ENCODE peak calls at places on chromosomes 7 and 10, in four cellular contexts. S is HepG2, I is K562, O is GM12878. B is an unnamed sample.

GRCh38 chr10:131650169-131650705 is 250.6 kb upstream of the PPP2R2D start:
- DNase-seq in S (no peak), I (no peak), O (no peak), B (no peak)

GRCh38 chr7:41706228-41706930 is 3.5 kb upstream of the INHBA start:
- DNase-seq in S (no peak), I (no peak), O (no peak), B (no peak)

GRCh38 chr7:13279854-13280435 is 592.5 kb downstream of the ARL4A start:
- DNase-seq in S (peak), I (no peak), O (no peak), B (no peak)

GRCh38 chr7:134671670-134672069 is 25.0 kb downstream of the BPGM start:
- DNase-seq in S (no peak), I (no peak), O (no peak), B (no peak)

GRCh38 chr7:94335586-94335985 is 59.1 kb upstream of the COL1A2 start:
- DNase-seq in S (no peak), I (no peak), O (no peak), B (no peak)

GRCh38 chr10:3784510-3785250 is at the start of gene KLF6:
- DNase-seq in S (no peak), I (peak), O (no peak), B (no peak)

GRCh38 chr7:48154792-48155413 is 16.4 kb upstream of the ABCA13 start:
- DNase-seq in S (peak), I (peak), O (no peak), B (peak)

GRCh38 chr7:120171406-120171805 is 101.6 kb upstream of the KCND2 start:
- DNase-seq in S (no peak), I (no peak), O (no peak), B (no peak)

GRCh38 chr10:132942101-132942739 is at the start of gene CFAP46:
- DNase-seq in S (no peak), I (no peak), O (no peak), B (no peak)

GRCh38 chr7:102061981-102062390 is 224.7 kb upstream of the SH2B2 start:
- DNase-seq in S (no peak), I (no peak), O (peak), B (no peak)

GRCh38 chr10:129815898-129816665 is 148.0 kb downstream of the EBF3 start:
- DNase-seq in S (no peak), I (no peak), O (no peak), B (no peak)

GRCh38 chr7:80463272-80463920 is 48.5 kb downstream of the GNAT3 start:
- DNase-seq in S (no peak), I (no peak), O (no peak), B (no peak)

GRCh38 chr10:93083743-93084539 is 10.2 kb downstream of the CYP26A1 start:
- DNase-seq in S (no peak), I (no peak), O (no peak), B (no peak)

GRCh38 chr10:65110029-65110428 is 1588.8 kb downstream of the REEP3 start:
- DNase-seq in S (no peak), I (no peak), O (no peak), B (no peak)

GRCh38 chr7:100033526-100033925 is 16.0 kb upstream of the ZSCAN21 start:
- DNase-seq in S (no peak), I (no peak), O (no peak), B (no peak)

GRCh38 chr7:134513169-134513752 is 14.1 kb upstream of the AKR1B10 start:
- DNase-seq in S (peak), I (peak), O (peak), B (peak)

GRCh38 chr10:64115471-64115870 is 594.3 kb downstream of the REEP3 start:
- DNase-seq in S (no peak), I (no peak), O (no peak), B (no peak)

GRCh38 chr7:105638942-105639495 is 57.7 kb upstream of the EFCAB10 start:
- DNase-seq in S (no peak), I (no peak), O (no peak), B (no peak)

GRCh38 chr7:158043461-158044155 is 544.0 kb downstream of the PTPRN2 start:
- DNase-seq in S (no peak), I (no peak), O (no peak), B (no peak)

GRCh38 chr7:157238087-157238486 is 98.7 kb upstream of the DNAJB6 start:
- DNase-seq in S (no peak), I (peak), O (no peak), B (peak)

GRCh38 chr10:122374859-122375721 is 582 bp downstream of the PLEKHA1 start:
- DNase-seq in S (peak), I (peak), O (peak), B (peak)

GRCh38 chr10:122374246-122374858 is at the start of gene PLEKHA1:
- DNase-seq in S (peak), I (peak), O (peak), B (peak)

GRCh38 chr10:122375761-122376160 is 1.3 kb downstream of the PLEKHA1 start:
- DNase-seq in S (no peak), I (no peak), O (no peak), B (no peak)

GRCh38 chr10:122373108-122373507 is 1.4 kb upstream of the PLEKHA1 start:
- DNase-seq in S (peak), I (no peak), O (no peak), B (no peak)

GRCh38 chr10:122373713-122374112 is 795 bp upstream of the PLEKHA1 start:
- DNase-seq in S (peak), I (no peak), O (no peak), B (no peak)
- TF ChIP-seq FOXM1 in S (no peak), I (no peak), O (no peak), B (no peak)

GRCh38 chr7:2958416-2959342 is 85.0 kb downstream of the CARD11 start:
- DNase-seq in S (no peak), I (no peak), O (no peak), B (no peak)
- TF ChIP-seq TARDBP in S (no peak), I (no peak), O (no peak), B (no peak)

DNA sequence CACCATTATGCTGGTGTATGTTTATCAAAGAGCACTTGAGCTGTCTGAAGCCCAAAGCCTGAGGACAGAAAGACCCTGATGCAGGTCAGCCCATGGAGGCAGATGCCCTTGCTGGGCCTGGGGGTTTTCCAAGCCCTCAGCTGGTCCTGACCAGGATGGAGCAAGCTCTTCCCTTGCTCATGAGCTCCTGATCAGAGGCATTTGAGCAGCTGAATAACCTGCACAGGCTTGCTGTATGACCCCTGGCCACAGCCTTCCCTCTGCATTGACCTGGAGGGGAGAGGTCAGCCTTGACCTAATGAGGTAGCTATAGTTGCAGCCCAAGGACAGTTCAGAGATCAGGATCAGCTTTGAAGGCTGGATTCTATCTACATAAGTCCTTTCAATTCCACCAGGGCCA is 13.0 kb downstream of the AQP1 start:
- DNase-seq in S (no peak), I (no peak), O (no peak), B (no peak)
- TF ChIP-seq FOXK2 in S (no peak), I (no peak), O (no peak), B (no peak)

GRCh38 chr7:127863082-127863481 is 168.2 kb downstream of the LRRC4 start:
- DNase-seq in S (no peak), I (no peak), O (no peak), B (no peak)

GRCh38 chr7:127862540-127862939 is 168.7 kb downstream of the LRRC4 start:
- DNase-seq in S (no peak), I (no peak), O (no peak), B (no peak)

GRCh38 chr7:127870231-127870907 is 160.9 kb downstream of the LRRC4 start:
- DNase-seq in S (no peak), I (no peak), O (no peak), B (no peak)

GRCh38 chr7:127871226-127871625 is 160.0 kb downstream of the LRRC4 start:
- DNase-seq in S (no peak), I (no peak), O (no peak), B (no peak)

GRCh38 chr7:127865466-127865865 is 165.8 kb downstream of the LRRC4 start:
- DNase-seq in S (peak), I (no peak), O (no peak), B (no peak)
- TF ChIP-seq FOXM1 in S (no peak), I (no peak), O (no peak), B (no peak)

DNA sequence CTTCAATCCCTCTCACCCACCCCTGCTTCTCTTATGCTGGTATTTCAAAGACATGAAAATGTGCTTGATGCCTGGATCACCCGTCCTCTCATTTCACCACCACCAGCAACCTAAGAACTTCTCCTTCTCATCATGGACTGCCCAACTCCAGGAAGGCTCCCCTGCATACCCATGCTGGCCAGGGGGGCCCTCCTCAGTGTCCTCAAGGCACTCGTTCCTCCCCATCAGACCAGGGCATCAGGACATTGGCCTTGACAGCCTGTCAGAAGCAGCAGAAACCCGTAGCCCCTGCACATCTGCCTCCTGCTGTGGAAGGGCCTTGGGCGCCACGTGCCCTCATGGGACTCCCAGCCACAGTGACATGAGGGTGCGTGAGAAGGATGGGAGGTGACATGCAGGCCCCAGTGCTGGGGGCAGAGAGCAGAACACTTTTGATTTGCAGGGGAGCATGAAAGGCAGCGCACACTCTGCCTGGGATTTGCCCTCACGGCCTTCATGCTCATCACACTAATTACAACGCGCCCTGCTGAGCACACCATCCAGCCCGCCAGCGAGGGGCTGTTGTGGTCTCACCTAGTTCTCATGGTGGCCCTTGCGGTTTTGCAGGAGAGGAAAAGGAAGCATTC is 1.9 kb upstream of the HSPA12A start:
- DNase-seq in S (no peak), I (no peak), O (no peak), B (no peak)
- TF ChIP-seq TARDBP in S (no peak), I (no peak), O (no peak), B (no peak)

B was measured in HEK293T.